ENCODE peak calls at places on chromosome 14, in six cellular contexts. One of them, this sample, is unnamed.

GRCh38 chr14:93017341-93017797 is 94.4 kb downstream of the CHGA start:
- DNase-seq in HepG2: no peak
- DNase-seq in H1: no peak
- DNase-seq in K562: no peak
- DNase-seq in GM12878: no peak
- DNase-seq in HL-60: no peak
- DNase-seq in this sample: no peak

GRCh38 chr14:49962616-49963015 is 69.7 kb downstream of the ARF6 start:
- DNase-seq in H1: no peak
- DNase-seq in GM12878: no peak
- DNase-seq in HepG2: no peak
- DNase-seq in HL-60: no peak
- DNase-seq in K562: peak
- DNase-seq in this sample: no peak

GRCh38 chr14:68955164-68955921 is 23.8 kb downstream of the ACTN1 start:
- DNase-seq in H1: no peak
- DNase-seq in GM12878: no peak
- DNase-seq in HepG2: peak
- DNase-seq in HL-60: no peak
- DNase-seq in K562: no peak
- DNase-seq in this sample: no peak

GRCh38 chr14:58826845-58827686 is 189.3 kb downstream of the DACT1 start:
- DNase-seq in K562: no peak
- DNase-seq in H1: no peak
- DNase-seq in HepG2: no peak
- DNase-seq in HL-60: peak
- DNase-seq in GM12878: no peak
- DNase-seq in this sample: no peak

GRCh38 chr14:68779761-68780323 is 13.0 kb downstream of the ZFP36L1 start:
- DNase-seq in GM12878: no peak
- DNase-seq in HL-60: no peak
- DNase-seq in HepG2: peak
- DNase-seq in K562: peak
- DNase-seq in H1: no peak
- DNase-seq in this sample: no peak

GRCh38 chr14:73903028-73903427 is 16.4 kb downstream of the ZNF410 start:
- DNase-seq in GM12878: no peak
- DNase-seq in HL-60: no peak
- DNase-seq in H1: no peak
- DNase-seq in HepG2: no peak
- DNase-seq in K562: no peak
- DNase-seq in this sample: no peak

GRCh38 chr14:67491741-67492504 is 3.4 kb upstream of the TMEM229B start:
- DNase-seq in HL-60: no peak
- DNase-seq in H1: no peak
- DNase-seq in K562: no peak
- DNase-seq in HepG2: no peak
- DNase-seq in GM12878: no peak
- DNase-seq in this sample: peak

GRCh38 chr14:79420725-79421124 is 790.6 kb downstream of the DIO2 start:
- DNase-seq in HepG2: no peak
- DNase-seq in GM12878: no peak
- DNase-seq in H1: no peak
- DNase-seq in K562: no peak
- DNase-seq in HL-60: no peak
- DNase-seq in this sample: no peak

GRCh38 chr14:101876539-101876938 is 87.8 kb upstream of the DYNC1H1 start:
- DNase-seq in K562: no peak
- DNase-seq in HL-60: peak
- DNase-seq in HepG2: no peak
- DNase-seq in H1: no peak
- DNase-seq in GM12878: peak
- DNase-seq in this sample: peak

GRCh38 chr14:74413622-74414021 is 12.4 kb downstream of the SYNDIG1L start:
- DNase-seq in H1: no peak
- DNase-seq in HepG2: no peak
- DNase-seq in K562: no peak
- DNase-seq in HL-60: no peak
- DNase-seq in GM12878: no peak
- DNase-seq in this sample: no peak

GRCh38 chr14:77284066-77284855 is 13.3 kb upstream of the NGB start:
- DNase-seq in HepG2: no peak
- DNase-seq in K562: no peak
- DNase-seq in GM12878: no peak
- DNase-seq in HL-60: no peak
- DNase-seq in H1: no peak
- DNase-seq in this sample: no peak

GRCh38 chr14:53509227-53509822 is 356.2 kb upstream of the DDHD1 start:
- DNase-seq in HepG2: no peak
- DNase-seq in GM12878: no peak
- DNase-seq in K562: no peak
- DNase-seq in HL-60: no peak
- DNase-seq in H1: no peak
- DNase-seq in this sample: no peak

DNA sequence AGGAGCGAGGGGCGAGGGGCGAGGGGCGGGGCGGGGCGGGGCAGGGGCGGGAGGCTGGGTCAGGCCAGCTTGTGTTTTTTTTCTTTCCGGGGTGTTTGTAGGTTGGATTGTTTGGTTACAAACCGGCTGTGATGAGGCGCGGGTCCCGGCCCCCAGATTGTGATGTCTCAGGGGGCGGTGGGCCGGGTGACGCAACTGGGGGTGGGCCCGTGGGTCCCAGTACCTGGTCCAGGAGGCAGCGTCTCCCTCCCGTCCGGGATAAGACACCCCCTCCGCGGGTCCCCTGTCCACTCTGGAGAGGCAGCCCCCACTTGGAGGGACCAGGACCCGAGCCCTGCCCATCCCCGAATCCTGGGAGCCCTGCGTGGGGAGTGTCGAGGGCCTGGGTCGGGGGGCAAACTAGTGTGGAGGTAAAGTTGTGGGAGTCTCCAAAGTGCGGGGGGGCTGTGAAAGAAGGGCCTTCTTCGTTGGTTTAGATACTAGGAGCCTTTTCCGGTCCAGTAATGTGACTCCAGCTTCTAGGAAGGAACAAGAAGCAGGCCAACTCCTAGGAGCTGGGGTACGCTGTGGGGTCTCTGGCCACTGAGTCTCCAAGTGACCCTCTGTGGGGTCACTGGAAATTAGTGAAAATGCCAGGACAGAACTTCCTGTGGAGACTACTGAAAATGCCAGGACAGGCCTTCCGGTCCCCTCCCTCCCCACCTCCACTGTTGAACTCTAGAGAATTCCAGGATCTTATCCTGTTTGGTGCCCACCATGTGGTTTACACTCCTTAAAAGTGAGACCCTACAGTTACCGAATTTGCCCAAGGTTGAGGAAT is 578 bp upstream of the CLMN start:
- DNase-seq in HepG2: no peak
- DNase-seq in K562: no peak
- DNase-seq in HL-60: no peak
- DNase-seq in GM12878: no peak
- DNase-seq in H1: peak
- DNase-seq in this sample: no peak
- TF ChIP-seq GABPA in HepG2: peak
- TF ChIP-seq GABPA in K562: no peak
- TF ChIP-seq GABPA in HL-60: no peak
- TF ChIP-seq GABPA in GM12878: no peak
- TF ChIP-seq GABPA in H1: no peak
- TF ChIP-seq GABPA in this sample: no peak

GRCh38 chr14:65098586-65098985 is 3.7 kb downstream of the MAX start:
- DNase-seq in GM12878: peak
- DNase-seq in H1: no peak
- DNase-seq in HepG2: no peak
- DNase-seq in HL-60: no peak
- DNase-seq in K562: no peak
- DNase-seq in this sample: no peak
- TF ChIP-seq GABPA in GM12878: no peak
- TF ChIP-seq GABPA in H1: no peak
- TF ChIP-seq GABPA in HepG2: no peak
- TF ChIP-seq GABPA in HL-60: no peak
- TF ChIP-seq GABPA in K562: no peak
- TF ChIP-seq GABPA in this sample: no peak

GRCh38 chr14:105207460-105207901 is 26.4 kb upstream of the NUDT14 start:
- DNase-seq in GM12878: no peak
- DNase-seq in HepG2: no peak
- DNase-seq in H1: no peak
- DNase-seq in HL-60: no peak
- DNase-seq in K562: no peak
- DNase-seq in this sample: no peak
- TF ChIP-seq GABPA in GM12878: no peak
- TF ChIP-seq GABPA in HepG2: no peak
- TF ChIP-seq GABPA in H1: no peak
- TF ChIP-seq GABPA in HL-60: no peak
- TF ChIP-seq GABPA in K562: no peak
- TF ChIP-seq GABPA in this sample: no peak

DNA sequence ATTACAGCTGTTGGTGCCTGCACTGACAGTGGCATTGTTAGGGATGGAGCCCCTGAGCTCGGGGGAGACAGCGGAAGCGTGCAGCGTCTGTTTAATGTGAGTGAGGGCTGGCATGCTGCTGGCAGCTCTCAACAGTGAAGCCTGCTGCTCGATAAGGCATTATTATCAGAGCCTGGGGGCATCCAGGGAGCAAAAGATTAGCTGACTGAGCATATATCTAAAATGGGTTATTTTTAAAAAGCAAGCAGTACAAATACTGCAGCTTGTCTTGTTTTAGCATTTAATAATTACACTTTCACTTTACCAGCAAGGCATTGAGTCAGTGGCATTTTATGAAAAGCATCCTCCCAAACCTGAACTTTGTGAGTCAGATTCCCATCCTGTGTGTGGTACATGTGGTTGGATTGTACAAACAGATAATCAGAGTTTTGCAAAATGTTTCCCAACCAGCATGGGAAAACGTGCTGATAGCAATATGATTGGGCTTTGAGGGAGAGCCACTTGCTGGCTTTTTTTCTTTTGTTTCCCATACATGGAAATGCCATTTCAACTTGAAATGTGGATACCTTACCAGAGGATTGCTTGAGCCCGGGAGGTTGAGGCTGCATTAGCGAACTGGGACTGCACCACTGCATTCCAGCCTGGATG is 150.8 kb downstream of the PRKCH start:
- DNase-seq in HL-60: peak
- DNase-seq in GM12878: no peak
- DNase-seq in HepG2: peak
- DNase-seq in K562: no peak
- DNase-seq in H1: no peak
- DNase-seq in this sample: peak
- TF ChIP-seq GABPA in HL-60: no peak
- TF ChIP-seq GABPA in GM12878: no peak
- TF ChIP-seq GABPA in HepG2: no peak
- TF ChIP-seq GABPA in K562: no peak
- TF ChIP-seq GABPA in H1: no peak
- TF ChIP-seq GABPA in this sample: no peak

DNA sequence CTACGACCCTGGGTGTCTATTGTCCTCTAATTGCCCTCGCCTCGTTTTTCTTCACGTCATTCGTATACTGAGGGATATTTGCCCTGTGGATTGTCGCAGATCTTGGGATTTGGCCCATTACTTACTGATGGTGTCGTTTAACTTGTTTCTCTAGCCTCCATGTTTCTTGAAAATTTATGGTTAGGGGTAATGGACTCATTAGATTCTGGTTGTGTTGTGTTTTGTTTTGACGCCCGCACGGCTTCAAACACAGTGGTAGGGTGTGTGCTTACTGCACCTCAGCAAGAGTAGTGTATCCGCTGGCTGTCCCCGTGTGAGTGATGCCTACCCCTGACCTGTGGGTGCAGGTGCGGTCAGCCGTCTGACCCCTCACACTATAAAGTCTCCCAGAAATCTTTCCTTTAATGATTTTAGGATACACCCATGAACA is 874 bp upstream of the RNU6-8 start:
- DNase-seq in HepG2: peak
- DNase-seq in HL-60: no peak
- DNase-seq in GM12878: no peak
- DNase-seq in H1: no peak
- DNase-seq in K562: peak
- DNase-seq in this sample: peak
- TF ChIP-seq GABPA in HepG2: no peak
- TF ChIP-seq GABPA in HL-60: no peak
- TF ChIP-seq GABPA in GM12878: no peak
- TF ChIP-seq GABPA in H1: no peak
- TF ChIP-seq GABPA in K562: no peak
- TF ChIP-seq GABPA in this sample: no peak